ENCODE peak calls at places on chromosomes 2 and 18, in six cellular contexts. E, F, J, Y, D and Z are unnamed samples. For H3K4me1, the result is how much of the 10 kb centered on the place peaks cover.

GRCh38 chr2:240965905-240966456 is 32.4 kb upstream of the SNED1 start:
- DNase-seq in Y (no peak), E (peak), J (no peak), F (no peak), D (peak), Z (no peak)

GRCh38 chr2:145006957-145007672 is 487.2 kb upstream of the ZEB2 start:
- DNase-seq in D (no peak), E (peak), J (peak), Y (no peak), F (peak), Z (no peak)

GRCh38 chr18:61474918-61475317 is 141.7 kb downstream of the CDH20 start:
- DNase-seq in J (no peak), Y (no peak), D (no peak), E (no peak), F (no peak), Z (no peak)

GRCh38 chr2:222410534-222410933 is 13.8 kb upstream of the SGPP2 start:
- DNase-seq in Y (no peak), E (no peak), D (no peak), F (no peak), J (no peak), Z (no peak)

GRCh38 chr2:218831378-218831990 is at the start of gene PRKAG3:
- DNase-seq in Y (no peak), D (peak), E (peak), F (peak), J (peak), Z (no peak)

GRCh38 chr18:22467760-22468553 is 50.2 kb upstream of the CTAGE1 start:
- DNase-seq in J (peak), D (no peak), E (no peak), F (peak), Y (no peak), Z (no peak)

GRCh38 chr18:36634573-36635216 is 194.1 kb downstream of the TPGS2 start:
- DNase-seq in Y (no peak), F (peak), E (no peak), D (no peak), J (no peak), Z (no peak)

GRCh38 chr2:161045726-161046125 is 114.5 kb upstream of the TANK start:
- DNase-seq in E (no peak), D (no peak), F (peak), Y (no peak), J (no peak), Z (no peak)

GRCh38 chr2:43495727-43496126 is 100.1 kb downstream of the THADA start:
- DNase-seq in Y (no peak), J (no peak), F (peak), D (no peak), E (no peak), Z (no peak)

GRCh38 chr2:9594361-9595063 is 36.3 kb downstream of the YWHAQ start:
- DNase-seq in J (peak), E (no peak), D (no peak), F (peak), Y (no peak), Z (no peak)

GRCh38 chr2:235611337-235611736 is 117.5 kb downstream of the AGAP1 start:
- DNase-seq in D (no peak), F (no peak), E (no peak), Y (no peak), J (no peak), Z (no peak)

GRCh38 chr2:222268311-222268980 is 30.4 kb downstream of the PAX3 start:
- DNase-seq in F (no peak), D (no peak), Y (no peak), J (no peak), E (no peak), Z (no peak)

GRCh38 chr2:52194342-52194741 is 1162.4 kb upstream of the NRXN1 start:
- DNase-seq in E (no peak), D (no peak), F (no peak), Y (no peak), J (no peak), Z (no peak)

GRCh38 chr18:7452331-7452730 is 114.8 kb upstream of the PTPRM start:
- DNase-seq in Y (no peak), D (no peak), F (peak), E (no peak), J (no peak), Z (no peak)

GRCh38 chr18:22913861-22914260 is 19.3 kb upstream of the RBBP8 start:
- DNase-seq in E (no peak), F (no peak), J (no peak), Y (no peak), D (no peak), Z (no peak)

GRCh38 chr2:30708491-30709290 is 98.6 kb downstream of the CAPN13 start:
- DNase-seq in F (peak), Y (no peak), E (no peak), D (no peak), J (no peak), Z (no peak)

GRCh38 chr2:30686000-30686399 is 121.2 kb downstream of the CAPN13 start:
- DNase-seq in E (no peak), J (no peak), D (no peak), Y (no peak), F (no peak), Z (no peak)

GRCh38 chr2:65130440-65131175 is 702 bp upstream of the RAB1A start:
- DNase-seq in Y (no peak), D (no peak), E (no peak), J (peak), F (no peak), Z (no peak)

GRCh38 chr18:46073474-46074331 is 1.6 kb upstream of the PSTPIP2 start:
- DNase-seq in J (no peak), Y (no peak), E (no peak), D (peak), F (peak), Z (peak)

GRCh38 chr2:69817739-69818494 is 11.5 kb upstream of the GMCL1 start:
- DNase-seq in D (no peak), Y (no peak), E (no peak), J (no peak), F (peak), Z (no peak)

GRCh38 chr18:59631583-59632181 is 65.5 kb downstream of the CCBE1 start:
- DNase-seq in D (no peak), E (no peak), J (no peak), Y (no peak), F (peak), Z (no peak)

GRCh38 chr2:239022437-239023260 is 174.8 kb downstream of the TWIST2 start:
- DNase-seq in F (peak), E (no peak), D (peak), J (no peak), Y (no peak), Z (no peak)

GRCh38 chr2:24852431-24853020 is 59.3 kb downstream of the CENPO start:
- DNase-seq in E (peak), D (peak), Y (no peak), F (no peak), J (no peak), Z (no peak)

GRCh38 chr2:230130668-230131364 is 62.1 kb upstream of the SLC16A14 start:
- DNase-seq in Y (no peak), J (no peak), E (peak), D (peak), F (peak), Z (no peak)

GRCh38 chr2:8234757-8235374 is 447.0 kb upstream of the ID2 start:
- DNase-seq in F (no peak), E (no peak), Y (no peak), J (no peak), D (no peak), Z (no peak)

GRCh38 chr2:159128191-159128590 is 158.3 kb downstream of the WDSUB1 start:
- DNase-seq in Y (no peak), D (no peak), F (no peak), E (peak), J (no peak), Z (no peak)

GRCh38 chr2:159129807-159130206 is 156.7 kb downstream of the WDSUB1 start:
- DNase-seq in Y (no peak), F (no peak), J (no peak), E (peak), D (no peak), Z (no peak)

GRCh38 chr2:159130302-159130701 is 156.2 kb downstream of the WDSUB1 start:
- DNase-seq in D (no peak), J (no peak), F (no peak), Y (no peak), E (no peak), Z (no peak)

GRCh38 chr2:159131267-159131790 is 155.2 kb downstream of the WDSUB1 start:
- DNase-seq in J (no peak), E (no peak), F (no peak), D (no peak), Y (no peak), Z (no peak)

DNA sequence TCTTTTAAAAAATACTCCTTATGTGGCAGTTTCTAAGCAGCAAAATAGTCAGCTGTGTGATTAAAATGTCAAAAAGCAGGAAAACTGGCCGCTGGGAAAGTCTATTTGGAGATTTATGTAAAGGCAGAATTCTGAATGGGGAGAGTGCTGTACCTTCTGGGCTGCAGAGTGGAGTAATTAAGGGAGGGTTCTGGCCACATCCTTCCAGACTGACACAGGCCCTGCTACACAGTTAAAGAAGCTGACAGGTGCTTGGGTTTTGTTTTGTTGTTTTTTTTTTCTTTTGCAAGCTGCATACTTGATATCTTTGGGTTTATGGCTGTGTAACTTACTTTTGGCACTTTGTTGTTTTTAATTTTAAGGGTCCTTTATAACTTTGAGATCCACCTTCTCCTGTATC is 157.2 kb downstream of the WDSUB1 start:
- DNase-seq in E (no peak), Y (no peak), F (no peak), J (no peak), D (no peak), Z (no peak)
- H3K4me1 ChIP-seq in E (half or more), Y (under half), F (half or more), J (half or more), D (half or more), Z (under half)

DNA sequence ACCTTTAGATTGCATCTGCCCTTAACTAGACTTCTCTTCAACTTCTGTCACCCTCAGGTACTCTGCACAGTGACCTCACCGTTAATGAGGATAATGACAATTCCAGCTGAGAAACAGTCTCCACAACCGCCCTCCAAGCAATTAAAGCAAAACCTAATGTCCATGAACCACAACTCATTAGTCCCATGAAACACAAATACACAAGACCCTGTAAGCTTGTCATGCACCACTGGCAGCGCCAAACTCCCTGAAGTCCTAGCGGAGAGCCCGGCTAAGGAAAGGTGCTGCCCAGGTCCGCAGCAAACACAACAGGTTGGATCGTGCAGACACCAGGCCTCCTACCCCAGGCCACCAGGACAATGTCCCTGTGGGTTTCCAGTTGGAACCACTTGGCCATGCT is 7.4 kb downstream of the SMAD7 start:
- DNase-seq in J (no peak), D (peak), Y (no peak), E (no peak), F (peak), Z (no peak)
- H3K4me1 ChIP-seq in J (half or more), D (half or more), Y (under half), E (half or more), F (half or more), Z (half or more)

DNA sequence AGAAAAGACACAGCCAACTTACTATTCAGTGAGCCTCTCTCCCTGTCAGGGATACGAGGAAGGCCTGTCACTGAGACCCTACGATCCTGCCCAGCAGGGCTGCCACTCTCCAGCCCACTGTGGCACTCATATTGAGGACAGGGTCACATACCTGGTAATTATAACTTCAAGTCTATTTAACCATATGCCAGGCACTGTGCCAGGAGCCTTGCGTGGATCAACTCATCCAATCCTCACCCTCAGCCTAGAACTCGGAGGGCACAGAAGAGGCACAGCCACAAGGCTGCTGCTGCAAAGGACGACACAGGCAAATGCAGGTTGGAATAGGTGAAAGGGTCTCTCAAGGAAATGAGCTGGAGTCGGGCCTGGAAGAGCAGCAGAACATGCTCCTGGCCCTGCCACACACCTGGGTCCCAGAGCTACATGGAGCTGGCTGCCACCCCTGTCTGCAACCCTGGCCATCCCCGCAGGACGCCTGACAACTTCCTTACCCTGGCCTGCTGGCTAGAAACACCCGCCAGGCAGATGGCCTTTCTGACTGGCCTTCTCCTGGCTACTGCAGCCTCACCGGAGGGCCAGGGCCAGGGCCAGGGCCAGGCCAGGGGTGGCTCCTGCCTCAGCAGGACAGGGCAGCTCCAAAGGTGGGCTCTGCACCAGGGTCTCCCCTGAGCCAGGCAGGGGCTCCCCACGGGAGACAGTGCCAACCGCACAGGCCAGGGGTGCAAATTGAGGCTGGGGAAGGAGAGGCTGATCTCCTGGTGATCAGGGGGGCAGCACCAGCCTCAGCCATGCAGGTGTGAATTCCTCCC is 32.1 kb upstream of the SLC66A3 start:
- DNase-seq in J (no peak), D (peak), Y (peak), F (no peak), E (no peak), Z (no peak)
- H3K4me1 ChIP-seq in J (under half), D (under half), Y (under half), F (under half), E (under half), Z (under half)

DNA sequence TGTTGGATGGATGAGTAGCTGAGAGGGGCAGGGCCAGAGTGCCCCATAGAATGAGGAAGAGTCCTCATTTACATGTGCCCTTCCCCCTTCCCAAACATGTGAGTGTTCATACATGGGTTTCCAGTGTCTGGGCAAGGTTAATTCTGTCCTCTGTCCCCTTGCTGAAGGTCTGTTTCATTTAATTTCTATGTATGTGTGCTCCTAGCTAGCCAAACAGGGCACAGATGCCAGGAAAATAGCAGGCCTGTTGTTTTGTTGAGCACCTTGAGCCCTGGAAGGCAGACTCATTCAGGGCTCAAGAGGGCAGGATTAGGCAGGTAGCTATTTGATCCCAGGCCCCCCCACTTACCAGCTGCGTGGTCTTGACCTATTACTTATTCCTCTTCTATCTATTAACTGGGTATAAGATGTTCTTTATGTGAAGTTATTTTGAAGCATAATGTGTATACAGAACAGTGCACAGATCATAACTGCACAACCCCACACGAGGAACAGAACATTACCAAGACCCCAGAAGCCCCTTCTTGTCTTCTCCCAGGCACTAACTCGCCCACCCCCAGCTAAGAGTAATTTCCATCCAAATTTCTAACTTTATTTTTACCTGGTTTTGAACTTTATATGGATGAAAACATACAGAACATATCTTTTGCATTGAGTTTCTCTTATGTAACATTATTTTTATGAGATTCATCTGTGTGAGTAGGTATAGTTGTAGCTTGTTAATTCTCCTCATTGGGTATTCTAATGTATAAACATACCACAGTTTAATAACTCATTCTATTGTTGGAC is 164.3 kb downstream of the RPIA start:
- DNase-seq in D (no peak), J (no peak), Y (no peak), F (no peak), E (no peak), Z (no peak)
- H3K4me1 ChIP-seq in D (under half), J (under half), Y (under half), F (under half), E (under half), Z (under half)

GRCh38 chr2:15986068-15986560 is 45.8 kb downstream of the MYCN start:
- DNase-seq in D (no peak), F (no peak), J (no peak), E (no peak), Y (no peak), Z (no peak)
- H3K4me1 ChIP-seq in D (under half), F (under half), J (under half), E (under half), Y (under half), Z (under half)